ENCODE peak calls at places on chromosome 20, in eight cellular contexts. Y, B, U, P, A, K, Z and H are unnamed samples.

GRCh38 chr20:15653396-15654207 is 919.6 kb downstream of the KIF16B start:
- DNase-seq in B (no peak), P (no peak), U (peak), K (no peak), Y (no peak), A (no peak), Z (no peak), H (no peak)

GRCh38 chr20:32333181-32333987 is 24.7 kb upstream of the ASXL1 start:
- DNase-seq in B (no peak), K (peak), Z (no peak), P (no peak), Y (no peak), A (no peak), U (no peak), H (no peak)

GRCh38 chr20:6769953-6770831 is 2.7 kb downstream of the BMP2 start:
- DNase-seq in P (no peak), B (no peak), A (peak), Y (peak), U (no peak), Z (peak), K (peak), H (peak)

GRCh38 chr20:50608750-50609104 is 82.6 kb downstream of the RIPOR3 start:
- DNase-seq in Y (no peak), U (no peak), A (no peak), P (no peak), Z (no peak), B (no peak), K (no peak), H (no peak)

GRCh38 chr20:55103188-55103587 is 627.8 kb downstream of the DOK5 start:
- DNase-seq in K (no peak), Y (no peak), A (no peak), U (no peak), P (no peak), Z (no peak), B (no peak), H (no peak)

GRCh38 chr20:41344938-41345728 is 4.5 kb downstream of the LPIN3 start:
- DNase-seq in K (no peak), B (no peak), P (no peak), A (no peak), U (no peak), Z (no peak), Y (no peak), H (no peak)

GRCh38 chr20:49368596-49368995 is 90.7 kb upstream of the ZNFX1 start:
- DNase-seq in B (no peak), Z (no peak), A (no peak), U (no peak), Y (no peak), P (no peak), K (no peak), H (no peak)

GRCh38 chr20:8616792-8617191 is 452.1 kb upstream of the PLCB4 start:
- DNase-seq in A (no peak), U (peak), Z (no peak), K (no peak), Y (no peak), B (no peak), P (no peak), H (no peak)

GRCh38 chr20:47764154-47764734 is 21.0 kb downstream of the SULF2 start:
- DNase-seq in P (no peak), A (no peak), B (no peak), K (no peak), Z (no peak), Y (no peak), U (no peak), H (no peak)

GRCh38 chr20:32965581-32966373 is 38.5 kb downstream of the SUN5 start:
- DNase-seq in P (peak), Y (no peak), U (no peak), Z (no peak), A (no peak), B (peak), K (no peak), H (no peak)

GRCh38 chr20:62830821-62831220 is 14.0 kb downstream of the COL9A3 start:
- DNase-seq in A (no peak), B (no peak), Y (peak), U (no peak), K (no peak), Z (no peak), P (no peak), H (no peak)

GRCh38 chr20:38728911-38729642 is 4.8 kb downstream of the SLC32A1 start:
- DNase-seq in B (no peak), P (peak), K (no peak), Z (no peak), A (peak), U (no peak), Y (no peak), H (no peak)

GRCh38 chr20:32636278-32636677 is 37.5 kb downstream of the C20orf203 start:
- DNase-seq in B (no peak), P (no peak), U (peak), Y (peak), A (no peak), K (peak), Z (no peak), H (no peak)

GRCh38 chr20:45359069-45359405 is 3.9 kb upstream of the SYS1 start:
- DNase-seq in A (no peak), B (no peak), U (peak), Y (no peak), P (no peak), K (peak), Z (peak), H (peak)
- H3K27ac ChIP-seq in A (no peak), B (no peak), U (peak), Y (peak), P (no peak), K (peak), Z (peak), H (peak)

GRCh38 chr20:61514018-61514755 is 262.1 kb downstream of the CDH4 start:
- DNase-seq in B (no peak), K (no peak), Y (no peak), A (no peak), P (no peak), Z (no peak), U (no peak), H (no peak)
- H3K27ac ChIP-seq in B (no peak), K (no peak), Y (no peak), A (no peak), P (no peak), Z (no peak), U (no peak), H (no peak)

GRCh38 chr20:20441259-20441658 is 73.4 kb downstream of the INSM1 start:
- DNase-seq in P (no peak), B (no peak), A (no peak), K (no peak), U (no peak), Z (no peak), Y (no peak), H (no peak)

GRCh38 chr20:20437314-20437713 is 69.4 kb downstream of the INSM1 start:
- DNase-seq in Z (no peak), A (no peak), Y (no peak), K (no peak), P (no peak), U (no peak), B (no peak), H (no peak)

GRCh38 chr20:20440473-20440872 is 72.6 kb downstream of the INSM1 start:
- DNase-seq in K (no peak), Z (no peak), Y (no peak), B (no peak), P (no peak), A (no peak), U (no peak), H (no peak)

GRCh38 chr20:20436689-20437088 is 68.8 kb downstream of the INSM1 start:
- DNase-seq in U (no peak), Y (no peak), K (no peak), P (no peak), Z (no peak), A (no peak), B (no peak), H (no peak)

GRCh38 chr20:20439602-20440001 is 71.7 kb downstream of the INSM1 start:
- DNase-seq in K (no peak), Y (no peak), A (no peak), P (no peak), U (no peak), B (no peak), Z (no peak), H (no peak)
- H3K27ac ChIP-seq in K (no peak), Y (no peak), A (no peak), P (no peak), U (no peak), B (no peak), Z (no peak), H (no peak)

GRCh38 chr20:53827996-53828672 is 234.5 kb upstream of the ZNF217 start:
- DNase-seq in P (no peak), Z (no peak), B (no peak), U (peak), K (peak), A (no peak), Y (no peak), H (no peak)

GRCh38 chr20:53828673-53829085 is 235.0 kb upstream of the ZNF217 start:
- DNase-seq in A (no peak), Z (no peak), Y (no peak), K (peak), U (peak), B (no peak), P (no peak), H (no peak)

GRCh38 chr20:53831228-53831627 is 237.6 kb upstream of the ZNF217 start:
- DNase-seq in K (no peak), A (no peak), P (no peak), B (no peak), U (no peak), Z (no peak), Y (no peak), H (no peak)

GRCh38 chr20:53829086-53829703 is 235.6 kb upstream of the ZNF217 start:
- DNase-seq in Z (no peak), B (no peak), Y (no peak), K (peak), U (peak), A (no peak), P (no peak), H (no peak)

DNA sequence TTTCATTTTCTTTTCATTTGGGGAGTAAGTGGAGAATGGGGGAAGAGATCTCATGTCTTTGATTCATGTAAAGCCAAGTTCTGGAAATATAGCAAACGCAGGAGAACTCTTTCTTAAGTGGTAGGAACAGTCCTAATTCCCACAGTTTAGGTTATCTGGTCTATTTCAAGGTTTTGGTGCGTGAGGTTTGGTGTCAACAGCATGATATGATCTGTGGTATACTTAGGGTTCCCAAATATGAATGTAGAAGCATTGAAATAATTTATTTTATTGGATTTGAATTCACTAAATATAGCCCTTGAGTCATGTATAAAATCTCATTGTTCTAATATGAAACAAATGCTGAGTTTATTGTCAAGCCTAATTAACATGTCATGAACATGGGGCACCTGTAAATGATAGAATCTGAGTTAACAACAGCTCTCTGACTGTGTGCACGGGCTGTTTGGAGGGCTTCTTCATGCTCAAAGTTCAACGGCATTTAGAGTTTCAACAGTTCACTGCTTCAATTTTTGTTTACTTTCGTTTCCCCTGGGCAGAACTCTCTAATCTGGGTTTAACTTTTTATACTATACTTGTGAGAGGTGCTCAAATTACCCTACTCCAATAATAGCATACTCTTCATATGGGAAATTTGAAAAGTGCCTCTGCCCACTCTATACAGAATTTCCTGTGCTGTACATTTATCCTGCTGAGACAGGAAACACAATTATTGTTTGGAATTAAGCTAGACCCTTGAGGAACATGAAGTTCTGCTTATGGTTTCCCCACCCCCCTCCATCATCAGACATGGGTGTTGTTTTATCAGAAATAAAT is 236.3 kb upstream of the ZNF217 start:
- DNase-seq in B (no peak), Y (no peak), P (peak), Z (no peak), A (no peak), K (peak), U (peak), H (no peak)
- H3K27ac ChIP-seq in B (peak), Y (peak), P (peak), Z (peak), A (no peak), K (peak), U (peak), H (peak)